ENCODE peak calls at places on chromosome 11, in four cellular contexts. D is EL, Y is fibroblast of the aortic adventitia, O is epithelial cell of proximal tubule. F is an unnamed sample.

GRCh38 chr11:62137276-62137861 is 13.6 kb downstream of the INCENP start:
- DNase-seq in D (no peak), Y (no peak), O (no peak), F (no peak)

GRCh38 chr11:75668508-75669297 is at the start of gene MAP6:
- DNase-seq in Y (peak), O (no peak), D (peak), F (no peak)

GRCh38 chr11:1041936-1042608 is 5.6 kb upstream of the MUC6 start:
- DNase-seq in D (no peak), O (no peak), Y (peak), F (no peak)

GRCh38 chr11:114354076-114354475 is 46.2 kb downstream of the C11orf71 start:
- DNase-seq in D (peak), O (peak), Y (peak), F (peak)

GRCh38 chr11:75771646-75772410 is 3.2 kb downstream of the DGAT2 start:
- DNase-seq in O (no peak), D (peak), Y (peak), F (peak)

GRCh38 chr11:119643878-119644225 is 85.1 kb downstream of the NECTIN1 start:
- DNase-seq in D (no peak), O (no peak), Y (no peak), F (no peak)

GRCh38 chr11:762421-763072 is 14.7 kb downstream of the GATD1 start:
- DNase-seq in D (peak), Y (peak), O (no peak), F (peak)

GRCh38 chr11:4191031-4191571 is 96.5 kb downstream of the RRM1 start:
- DNase-seq in O (no peak), Y (no peak), D (no peak), F (no peak)

GRCh38 chr11:97794876-97795275 is 1225.9 kb upstream of the CNTN5 start:
- DNase-seq in O (no peak), D (no peak), Y (peak), F (no peak)

GRCh38 chr11:102716527-102716926 is 8.2 kb downstream of the MMP8 start:
- DNase-seq in D (no peak), Y (no peak), O (no peak), F (no peak)

GRCh38 chr11:65553301-65554001 is 4.7 kb downstream of the LTBP3 start:
- DNase-seq in D (no peak), Y (no peak), O (no peak), F (no peak)

GRCh38 chr11:64186205-64187165 is 514 bp downstream of the STIP1 start:
- DNase-seq in O (no peak), D (peak), Y (peak), F (no peak)

GRCh38 chr11:67996622-67997459 is 7.1 kb downstream of the UNC93B1 start:
- DNase-seq in O (no peak), Y (no peak), D (peak), F (no peak)

GRCh38 chr11:20162824-20163777 is 2.8 kb upstream of the DBX1 start:
- DNase-seq in O (no peak), Y (peak), D (peak), F (peak)

GRCh38 chr11:65743928-65744698 is 23.5 kb upstream of the RNASEH2C start:
- DNase-seq in D (peak), Y (peak), O (no peak), F (no peak)

GRCh38 chr11:96228472-96228871 is 114.5 kb downstream of the MAML2 start:
- DNase-seq in O (no peak), Y (peak), D (peak), F (peak)

GRCh38 chr11:11230802-11231562 is 122.1 kb downstream of the CSNK2A3 start:
- DNase-seq in Y (no peak), D (no peak), O (no peak), F (no peak)

GRCh38 chr11:24295360-24295759 is 201.5 kb upstream of the LUZP2 start:
- DNase-seq in Y (no peak), O (no peak), D (peak), F (no peak)

GRCh38 chr11:68009391-68010000 is 631 bp upstream of the ALDH3B1 start:
- DNase-seq in O (no peak), Y (peak), D (peak), F (no peak)

GRCh38 chr11:94597896-94598295 is 30.7 kb downstream of the PIWIL4 start:
- DNase-seq in Y (peak), O (no peak), D (no peak), F (no peak)

GRCh38 chr11:22875869-22876473 is 15.7 kb upstream of the CCDC179 start:
- DNase-seq in Y (peak), O (peak), D (peak), F (peak)

F was measured in astrocyte.